ENCODE peak calls at places on chromosomes 12 and 14, in nine cellular contexts. S is activated CD8-positive, alpha-beta memory T cell treated with anti-CD3 and anti-CD28 coated beads for 1 hour; H is CD4-positive, alpha-beta memory T cell; G is astrocyte of the cerebellum; W is stimulated activated CD4-positive, alpha-beta T cell treated with anti-CD3 and anti-CD28 coated beads, TNF-alpha, amount 100 ng/mL, for 48 hours; V is AG04450; M is nucleus accumbens; Z is astrocyte; F is brain microvascular endothelial cell. R is an unnamed sample.

GRCh38 chr12:6468283-6468575 is 2.2 kb downstream of the VAMP1 start:
- DNase-seq in M (no peak), S (no peak), G (no peak), F (no peak), V (no peak), W (no peak), H (no peak), Z (no peak), R (no peak)

GRCh38 chr14:28784262-28785021 is 17.9 kb downstream of the FOXG1 start:
- DNase-seq in W (no peak), M (no peak), G (no peak), V (no peak), H (no peak), S (no peak), F (no peak), Z (no peak), R (no peak)

GRCh38 chr12:68405292-68405900 is 73.2 kb upstream of the MDM1 start:
- DNase-seq in W (no peak), M (no peak), F (no peak), Z (no peak), G (no peak), S (no peak), H (no peak), V (no peak), R (no peak)

GRCh38 chr14:29576997-29577396 is 350.6 kb downstream of the PRKD1 start:
- DNase-seq in S (no peak), M (no peak), F (no peak), W (no peak), H (no peak), Z (no peak), V (no peak), G (no peak), R (no peak)

GRCh38 chr14:90775441-90775840 is 40.8 kb downstream of the TTC7B start:
- DNase-seq in S (no peak), W (no peak), V (no peak), F (no peak), M (no peak), H (no peak), Z (no peak), G (no peak), R (no peak)

GRCh38 chr14:88266474-88266873 is 56.6 kb downstream of the KCNK10 start:
- DNase-seq in S (no peak), F (no peak), W (no peak), Z (no peak), G (no peak), V (no peak), H (no peak), M (no peak), R (no peak)

GRCh38 chr12:79655036-79655435 is 35.7 kb downstream of the PAWR start:
- DNase-seq in F (no peak), V (no peak), H (no peak), S (no peak), G (no peak), W (no peak), M (no peak), Z (no peak), R (no peak)

GRCh38 chr12:123805119-123805518 is 43.0 kb downstream of the DNAH10 start:
- DNase-seq in G (no peak), H (no peak), V (no peak), S (no peak), W (no peak), F (no peak), M (no peak), Z (no peak), R (no peak)

GRCh38 chr14:53278602-53279506 is 125.7 kb upstream of the DDHD1 start:
- DNase-seq in S (no peak), V (peak; percentile 45), M (no peak), G (no peak), Z (peak; percentile 31), W (no peak), F (peak; percentile 65), H (no peak), R (no peak)

R was measured in cortex of kidney.